ENCODE peak calls at places on chromosomes 1 and 21, in nine cellular contexts. One of them, this sample, is unnamed.

GRCh38 chr1:62494137-62494536 is 57.3 kb downstream of the USP1 start:
- DNase-seq in stimulated activated CD8-positive, alpha-beta memory T cell treated with anti-CD3 and anti-CD28 coated beads, Interleukin-15, amount 100 ng/mL, for 1 hour: no peak
- DNase-seq in ELR: no peak
- DNase-seq in GM23338: peak; percentile 8
- DNase-seq in bronchial epithelial cell: no peak
- DNase-seq in GM20000: no peak
- DNase-seq in stimulated activated CD4-positive, alpha-beta T cell treated with anti-CD3 and anti-CD28 coated beads, TNF-alpha, amount 100 ng/mL, for 24 hours: no peak
- DNase-seq in RPMI8226: no peak
- DNase-seq in SW 1271: no peak
- DNase-seq in this sample: no peak

GRCh38 chr1:185144233-185144632 is 12.5 kb downstream of the TRMT1L start:
- DNase-seq in GM23338: no peak
- DNase-seq in GM20000: no peak
- DNase-seq in stimulated activated CD4-positive, alpha-beta T cell treated with anti-CD3 and anti-CD28 coated beads, TNF-alpha, amount 100 ng/mL, for 24 hours: no peak
- DNase-seq in ELR: peak; percentile 74
- DNase-seq in stimulated activated CD8-positive, alpha-beta memory T cell treated with anti-CD3 and anti-CD28 coated beads, Interleukin-15, amount 100 ng/mL, for 1 hour: no peak
- DNase-seq in SW 1271: peak; percentile 9
- DNase-seq in RPMI8226: no peak
- DNase-seq in bronchial epithelial cell: peak; percentile 30
- DNase-seq in this sample: no peak

GRCh38 chr1:158013840-158014520 is 20.5 kb downstream of the KIRREL1 start:
- DNase-seq in bronchial epithelial cell: no peak
- DNase-seq in GM23338: peak; percentile 82
- DNase-seq in stimulated activated CD8-positive, alpha-beta memory T cell treated with anti-CD3 and anti-CD28 coated beads, Interleukin-15, amount 100 ng/mL, for 1 hour: no peak
- DNase-seq in GM20000: no peak
- DNase-seq in RPMI8226: no peak
- DNase-seq in SW 1271: no peak
- DNase-seq in stimulated activated CD4-positive, alpha-beta T cell treated with anti-CD3 and anti-CD28 coated beads, TNF-alpha, amount 100 ng/mL, for 24 hours: no peak
- DNase-seq in ELR: no peak
- DNase-seq in this sample: no peak

GRCh38 chr1:192632641-192633532 is 3.1 kb upstream of the RGS13 start:
- DNase-seq in GM23338: peak; percentile 27
- DNase-seq in RPMI8226: no peak
- DNase-seq in GM20000: no peak
- DNase-seq in ELR: no peak
- DNase-seq in stimulated activated CD4-positive, alpha-beta T cell treated with anti-CD3 and anti-CD28 coated beads, TNF-alpha, amount 100 ng/mL, for 24 hours: no peak
- DNase-seq in SW 1271: no peak
- DNase-seq in bronchial epithelial cell: no peak
- DNase-seq in stimulated activated CD8-positive, alpha-beta memory T cell treated with anti-CD3 and anti-CD28 coated beads, Interleukin-15, amount 100 ng/mL, for 1 hour: no peak
- DNase-seq in this sample: peak; percentile 76

GRCh38 chr1:179021873-179022272 is 3.8 kb upstream of the FAM20B start:
- DNase-seq in GM23338: no peak
- DNase-seq in stimulated activated CD8-positive, alpha-beta memory T cell treated with anti-CD3 and anti-CD28 coated beads, Interleukin-15, amount 100 ng/mL, for 1 hour: no peak
- DNase-seq in ELR: no peak
- DNase-seq in stimulated activated CD4-positive, alpha-beta T cell treated with anti-CD3 and anti-CD28 coated beads, TNF-alpha, amount 100 ng/mL, for 24 hours: no peak
- DNase-seq in GM20000: no peak
- DNase-seq in SW 1271: no peak
- DNase-seq in RPMI8226: peak; percentile 46
- DNase-seq in bronchial epithelial cell: no peak
- DNase-seq in this sample: no peak

GRCh38 chr21:15011967-15012366 is 52.8 kb downstream of the NRIP1 start:
- DNase-seq in RPMI8226: no peak
- DNase-seq in GM23338: no peak
- DNase-seq in bronchial epithelial cell: no peak
- DNase-seq in stimulated activated CD8-positive, alpha-beta memory T cell treated with anti-CD3 and anti-CD28 coated beads, Interleukin-15, amount 100 ng/mL, for 1 hour: no peak
- DNase-seq in GM20000: no peak
- DNase-seq in SW 1271: no peak
- DNase-seq in ELR: no peak
- DNase-seq in stimulated activated CD4-positive, alpha-beta T cell treated with anti-CD3 and anti-CD28 coated beads, TNF-alpha, amount 100 ng/mL, for 24 hours: no peak
- DNase-seq in this sample: no peak

GRCh38 chr1:20336105-20336605 is 45.5 kb downstream of the VWA5B1 start:
- DNase-seq in RPMI8226: no peak
- DNase-seq in stimulated activated CD8-positive, alpha-beta memory T cell treated with anti-CD3 and anti-CD28 coated beads, Interleukin-15, amount 100 ng/mL, for 1 hour: no peak
- DNase-seq in GM20000: no peak
- DNase-seq in ELR: no peak
- DNase-seq in stimulated activated CD4-positive, alpha-beta T cell treated with anti-CD3 and anti-CD28 coated beads, TNF-alpha, amount 100 ng/mL, for 24 hours: no peak
- DNase-seq in SW 1271: no peak
- DNase-seq in GM23338: no peak
- DNase-seq in bronchial epithelial cell: no peak
- DNase-seq in this sample: no peak

GRCh38 chr1:2212542-2213491 is 15.3 kb upstream of the SKI start:
- DNase-seq in stimulated activated CD4-positive, alpha-beta T cell treated with anti-CD3 and anti-CD28 coated beads, TNF-alpha, amount 100 ng/mL, for 24 hours: no peak
- DNase-seq in stimulated activated CD8-positive, alpha-beta memory T cell treated with anti-CD3 and anti-CD28 coated beads, Interleukin-15, amount 100 ng/mL, for 1 hour: no peak
- DNase-seq in RPMI8226: peak; percentile 66
- DNase-seq in GM23338: peak; percentile 98
- DNase-seq in ELR: peak; percentile 95
- DNase-seq in GM20000: peak; percentile 58
- DNase-seq in SW 1271: peak; percentile 83
- DNase-seq in bronchial epithelial cell: peak; percentile 74
- DNase-seq in this sample: no peak

GRCh38 chr1:110380667-110381283 is 10.1 kb downstream of the SLC16A4 start:
- DNase-seq in stimulated activated CD4-positive, alpha-beta T cell treated with anti-CD3 and anti-CD28 coated beads, TNF-alpha, amount 100 ng/mL, for 24 hours: no peak
- DNase-seq in GM23338: no peak
- DNase-seq in GM20000: no peak
- DNase-seq in RPMI8226: no peak
- DNase-seq in stimulated activated CD8-positive, alpha-beta memory T cell treated with anti-CD3 and anti-CD28 coated beads, Interleukin-15, amount 100 ng/mL, for 1 hour: no peak
- DNase-seq in SW 1271: no peak
- DNase-seq in bronchial epithelial cell: peak; percentile 41
- DNase-seq in ELR: peak; percentile 19
- DNase-seq in this sample: peak; percentile 86

GRCh38 chr1:216723274-216723780 is at the start of gene ESRRG:
- DNase-seq in GM23338: peak; percentile 91
- DNase-seq in RPMI8226: peak; percentile 19
- DNase-seq in bronchial epithelial cell: peak; percentile 18
- DNase-seq in GM20000: no peak
- DNase-seq in stimulated activated CD8-positive, alpha-beta memory T cell treated with anti-CD3 and anti-CD28 coated beads, Interleukin-15, amount 100 ng/mL, for 1 hour: no peak
- DNase-seq in stimulated activated CD4-positive, alpha-beta T cell treated with anti-CD3 and anti-CD28 coated beads, TNF-alpha, amount 100 ng/mL, for 24 hours: no peak
- DNase-seq in ELR: peak; percentile 40
- DNase-seq in SW 1271: no peak
- DNase-seq in this sample: no peak

GRCh38 chr1:11058595-11059165 is 1.1 kb downstream of the SRM start:
- DNase-seq in bronchial epithelial cell: no peak
- DNase-seq in RPMI8226: peak; percentile 83
- DNase-seq in GM23338: no peak
- DNase-seq in stimulated activated CD8-positive, alpha-beta memory T cell treated with anti-CD3 and anti-CD28 coated beads, Interleukin-15, amount 100 ng/mL, for 1 hour: no peak
- DNase-seq in SW 1271: no peak
- DNase-seq in stimulated activated CD4-positive, alpha-beta T cell treated with anti-CD3 and anti-CD28 coated beads, TNF-alpha, amount 100 ng/mL, for 24 hours: no peak
- DNase-seq in GM20000: no peak
- DNase-seq in ELR: no peak
- DNase-seq in this sample: no peak

GRCh38 chr1:153617677-153618076 is 1.6 kb upstream of the S100A14 start:
- DNase-seq in ELR: peak; percentile 89
- DNase-seq in RPMI8226: no peak
- DNase-seq in bronchial epithelial cell: no peak
- DNase-seq in stimulated activated CD8-positive, alpha-beta memory T cell treated with anti-CD3 and anti-CD28 coated beads, Interleukin-15, amount 100 ng/mL, for 1 hour: no peak
- DNase-seq in stimulated activated CD4-positive, alpha-beta T cell treated with anti-CD3 and anti-CD28 coated beads, TNF-alpha, amount 100 ng/mL, for 24 hours: peak; percentile 38
- DNase-seq in GM23338: peak; percentile 60
- DNase-seq in SW 1271: peak; percentile 61
- DNase-seq in GM20000: peak; percentile 61
- DNase-seq in this sample: peak; percentile 84

GRCh38 chr1:226355679-226356583 is 47.0 kb upstream of the LIN9 start:
- DNase-seq in stimulated activated CD8-positive, alpha-beta memory T cell treated with anti-CD3 and anti-CD28 coated beads, Interleukin-15, amount 100 ng/mL, for 1 hour: no peak
- DNase-seq in bronchial epithelial cell: no peak
- DNase-seq in stimulated activated CD4-positive, alpha-beta T cell treated with anti-CD3 and anti-CD28 coated beads, TNF-alpha, amount 100 ng/mL, for 24 hours: no peak
- DNase-seq in RPMI8226: peak; percentile 74
- DNase-seq in GM23338: no peak
- DNase-seq in SW 1271: no peak
- DNase-seq in ELR: no peak
- DNase-seq in GM20000: no peak
- DNase-seq in this sample: peak; percentile 96

GRCh38 chr1:47401761-47402160 is 14.3 kb upstream of the FOXE3 start:
- DNase-seq in RPMI8226: no peak
- DNase-seq in bronchial epithelial cell: no peak
- DNase-seq in stimulated activated CD4-positive, alpha-beta T cell treated with anti-CD3 and anti-CD28 coated beads, TNF-alpha, amount 100 ng/mL, for 24 hours: no peak
- DNase-seq in ELR: no peak
- DNase-seq in GM20000: no peak
- DNase-seq in GM23338: no peak
- DNase-seq in stimulated activated CD8-positive, alpha-beta memory T cell treated with anti-CD3 and anti-CD28 coated beads, Interleukin-15, amount 100 ng/mL, for 1 hour: no peak
- DNase-seq in SW 1271: no peak
- DNase-seq in this sample: no peak

GRCh38 chr1:35554261-35555211 is 2.7 kb downstream of the KIAA0319L start:
- DNase-seq in GM23338: peak; percentile 95
- DNase-seq in stimulated activated CD4-positive, alpha-beta T cell treated with anti-CD3 and anti-CD28 coated beads, TNF-alpha, amount 100 ng/mL, for 24 hours: no peak
- DNase-seq in ELR: no peak
- DNase-seq in RPMI8226: no peak
- DNase-seq in stimulated activated CD8-positive, alpha-beta memory T cell treated with anti-CD3 and anti-CD28 coated beads, Interleukin-15, amount 100 ng/mL, for 1 hour: no peak
- DNase-seq in SW 1271: no peak
- DNase-seq in bronchial epithelial cell: peak; percentile 45
- DNase-seq in GM20000: no peak
- DNase-seq in this sample: no peak